ENCODE peak calls at places on chromosomes 16 and 17, in eight cellular contexts. One of them, this sample, is unnamed.

GRCh38 chr17:80443916-80444708 is 29.1 kb downstream of the ENDOV start:
- DNase-seq in stomach: no peak
- DNase-seq in H9: peak; percentile 65
- DNase-seq in ascending aorta: no peak
- DNase-seq in brain microvascular endothelial cell: no peak
- DNase-seq in IMR-90: no peak
- DNase-seq in ovary: no peak
- DNase-seq in A673: peak; percentile 43
- DNase-seq in this sample: no peak

GRCh38 chr17:66829883-66830282 is 5.0 kb upstream of the CACNG5 start:
- DNase-seq in H9: peak; percentile 59
- DNase-seq in stomach: no peak
- DNase-seq in A673: no peak
- DNase-seq in IMR-90: no peak
- DNase-seq in ovary: no peak
- DNase-seq in ascending aorta: no peak
- DNase-seq in brain microvascular endothelial cell: no peak
- DNase-seq in this sample: no peak

GRCh38 chr17:49616546-49617205 is 41.0 kb downstream of the NXPH3 start:
- DNase-seq in stomach: peak; percentile 52
- DNase-seq in IMR-90: no peak
- DNase-seq in A673: no peak
- DNase-seq in ovary: peak; percentile 70
- DNase-seq in brain microvascular endothelial cell: no peak
- DNase-seq in ascending aorta: no peak
- DNase-seq in H9: no peak
- DNase-seq in this sample: peak; percentile 75

GRCh38 chr16:81466351-81466960 is 21.8 kb downstream of the CMIP start:
- DNase-seq in stomach: no peak
- DNase-seq in H9: no peak
- DNase-seq in ascending aorta: no peak
- DNase-seq in IMR-90: peak; percentile 39
- DNase-seq in ovary: no peak
- DNase-seq in A673: no peak
- DNase-seq in brain microvascular endothelial cell: no peak
- DNase-seq in this sample: no peak

GRCh38 chr17:59437766-59438165 is 106.3 kb downstream of the YPEL2 start:
- DNase-seq in IMR-90: no peak
- DNase-seq in ovary: no peak
- DNase-seq in H9: no peak
- DNase-seq in A673: no peak
- DNase-seq in ascending aorta: no peak
- DNase-seq in stomach: no peak
- DNase-seq in brain microvascular endothelial cell: no peak
- DNase-seq in this sample: no peak

GRCh38 chr16:78677332-78677731 is 577.9 kb downstream of the WWOX start:
- DNase-seq in IMR-90: no peak
- DNase-seq in ascending aorta: no peak
- DNase-seq in H9: no peak
- DNase-seq in ovary: no peak
- DNase-seq in A673: no peak
- DNase-seq in brain microvascular endothelial cell: no peak
- DNase-seq in stomach: no peak
- DNase-seq in this sample: no peak

GRCh38 chr16:67431077-67431804 is at the start of gene HSD11B2:
- DNase-seq in brain microvascular endothelial cell: no peak
- DNase-seq in IMR-90: peak; percentile 45
- DNase-seq in stomach: peak; percentile 71
- DNase-seq in ovary: peak; percentile 63
- DNase-seq in A673: peak; percentile 68
- DNase-seq in ascending aorta: no peak
- DNase-seq in H9: peak; percentile 81
- DNase-seq in this sample: peak; percentile 76

GRCh38 chr16:62225675-62226074 is 189.4 kb upstream of the CDH8 start:
- DNase-seq in stomach: peak; percentile 72
- DNase-seq in ovary: no peak
- DNase-seq in A673: peak; percentile 97
- DNase-seq in brain microvascular endothelial cell: peak; percentile 7
- DNase-seq in H9: peak; percentile 91
- DNase-seq in IMR-90: no peak
- DNase-seq in ascending aorta: no peak
- DNase-seq in this sample: peak; percentile 68

GRCh38 chr16:84048871-84049270 is 6.3 kb upstream of the SLC38A8 start:
- DNase-seq in IMR-90: no peak
- DNase-seq in brain microvascular endothelial cell: no peak
- DNase-seq in ovary: no peak
- DNase-seq in A673: no peak
- DNase-seq in stomach: no peak
- DNase-seq in H9: no peak
- DNase-seq in ascending aorta: no peak
- DNase-seq in this sample: no peak

GRCh38 chr17:19867654-19868395 is at the start of gene ULK2:
- DNase-seq in ovary: peak; percentile 77
- DNase-seq in brain microvascular endothelial cell: peak; percentile 23
- DNase-seq in ascending aorta: no peak
- DNase-seq in stomach: peak; percentile 68
- DNase-seq in A673: peak; percentile 84
- DNase-seq in H9: peak; percentile 78
- DNase-seq in IMR-90: peak; percentile 69
- DNase-seq in this sample: peak; percentile 49

GRCh38 chr17:10635290-10635689 is 21.8 kb downstream of the MYH3 start:
- DNase-seq in brain microvascular endothelial cell: no peak
- DNase-seq in IMR-90: no peak
- DNase-seq in stomach: no peak
- DNase-seq in A673: no peak
- DNase-seq in H9: peak; percentile 72
- DNase-seq in ovary: no peak
- DNase-seq in ascending aorta: no peak
- DNase-seq in this sample: no peak

GRCh38 chr17:4230142-4230541 is 33.6 kb downstream of the ANKFY1 start:
- DNase-seq in ovary: peak; percentile 50
- DNase-seq in brain microvascular endothelial cell: peak; percentile 90
- DNase-seq in IMR-90: peak; percentile 97
- DNase-seq in ascending aorta: no peak
- DNase-seq in H9: no peak
- DNase-seq in stomach: no peak
- DNase-seq in A673: peak; percentile 50
- DNase-seq in this sample: peak; percentile 47

GRCh38 chr17:42809250-42809649 is 10.6 kb downstream of the CNTD1 start:
- DNase-seq in ovary: peak; percentile 65
- DNase-seq in IMR-90: peak; percentile 93
- DNase-seq in brain microvascular endothelial cell: no peak
- DNase-seq in stomach: no peak
- DNase-seq in H9: no peak
- DNase-seq in A673: no peak
- DNase-seq in ascending aorta: no peak
- DNase-seq in this sample: no peak

GRCh38 chr16:67148221-67148620 is 2.6 kb downstream of the B3GNT9 start:
- DNase-seq in ascending aorta: no peak
- DNase-seq in IMR-90: no peak
- DNase-seq in A673: no peak
- DNase-seq in ovary: no peak
- DNase-seq in brain microvascular endothelial cell: no peak
- DNase-seq in H9: no peak
- DNase-seq in stomach: no peak
- DNase-seq in this sample: no peak

GRCh38 chr17:65598711-65599110 is 37.3 kb upstream of the AXIN2 start:
- DNase-seq in ovary: no peak
- DNase-seq in brain microvascular endothelial cell: no peak
- DNase-seq in H9: no peak
- DNase-seq in stomach: no peak
- DNase-seq in A673: no peak
- DNase-seq in IMR-90: no peak
- DNase-seq in ascending aorta: no peak
- DNase-seq in this sample: no peak

GRCh38 chr17:4852504-4853075 is 19.4 kb downstream of the MINK1 start:
- DNase-seq in IMR-90: peak; percentile 78
- DNase-seq in ovary: no peak
- DNase-seq in stomach: no peak
- DNase-seq in ascending aorta: no peak
- DNase-seq in H9: no peak
- DNase-seq in brain microvascular endothelial cell: peak; percentile 16
- DNase-seq in A673: peak; percentile 63
- DNase-seq in this sample: no peak

GRCh38 chr17:38608648-38609047 is 2.9 kb upstream of the SRCIN1 start:
- DNase-seq in brain microvascular endothelial cell: no peak
- DNase-seq in ovary: no peak
- DNase-seq in A673: no peak
- DNase-seq in IMR-90: no peak
- DNase-seq in ascending aorta: no peak
- DNase-seq in H9: peak; percentile 69
- DNase-seq in stomach: peak; percentile 85
- DNase-seq in this sample: peak; percentile 27

GRCh38 chr17:9402590-9403199 is 172.9 kb downstream of the STX8 start:
- DNase-seq in brain microvascular endothelial cell: peak; percentile 25
- DNase-seq in ascending aorta: no peak
- DNase-seq in A673: peak; percentile 71
- DNase-seq in ovary: no peak
- DNase-seq in stomach: no peak
- DNase-seq in H9: peak; percentile 67
- DNase-seq in IMR-90: peak; percentile 23
- DNase-seq in this sample: no peak

GRCh38 chr17:21247859-21248258 is 5.4 kb downstream of the NATD1 start:
- DNase-seq in ascending aorta: no peak
- DNase-seq in stomach: no peak
- DNase-seq in H9: no peak
- DNase-seq in A673: no peak
- DNase-seq in brain microvascular endothelial cell: no peak
- DNase-seq in ovary: no peak
- DNase-seq in IMR-90: no peak
- DNase-seq in this sample: no peak

GRCh38 chr17:31442276-31442675 is 50.8 kb downstream of the RAB11FIP4 start:
- DNase-seq in brain microvascular endothelial cell: no peak
- DNase-seq in ovary: no peak
- DNase-seq in IMR-90: no peak
- DNase-seq in stomach: no peak
- DNase-seq in ascending aorta: no peak
- DNase-seq in A673: no peak
- DNase-seq in H9: no peak
- DNase-seq in this sample: no peak

GRCh38 chr17:15123593-15124590 is 141.2 kb downstream of the PMP22 start:
- DNase-seq in stomach: no peak
- DNase-seq in ascending aorta: no peak
- DNase-seq in H9: no peak
- DNase-seq in brain microvascular endothelial cell: peak; percentile 7
- DNase-seq in ovary: no peak
- DNase-seq in A673: no peak
- DNase-seq in IMR-90: peak; percentile 76
- DNase-seq in this sample: no peak

GRCh38 chr16:2968368-2968737 is 795 bp upstream of the PAQR4 start:
- DNase-seq in ascending aorta: no peak
- DNase-seq in ovary: no peak
- DNase-seq in stomach: no peak
- DNase-seq in brain microvascular endothelial cell: no peak
- DNase-seq in A673: peak; percentile 70
- DNase-seq in H9: no peak
- DNase-seq in IMR-90: no peak
- DNase-seq in this sample: no peak

GRCh38 chr17:15409721-15410247 is 57.6 kb downstream of the CDRT4 start:
- DNase-seq in ascending aorta: peak; percentile 15
- DNase-seq in A673: no peak
- DNase-seq in IMR-90: peak; percentile 98
- DNase-seq in brain microvascular endothelial cell: peak; percentile 85
- DNase-seq in ovary: peak; percentile 67
- DNase-seq in stomach: no peak
- DNase-seq in H9: no peak
- DNase-seq in this sample: peak; percentile 60

GRCh38 chr17:73356561-73357170 is 44.9 kb upstream of the CDC42EP4 start:
- DNase-seq in A673: no peak
- DNase-seq in ovary: no peak
- DNase-seq in H9: no peak
- DNase-seq in brain microvascular endothelial cell: no peak
- DNase-seq in IMR-90: no peak
- DNase-seq in ascending aorta: no peak
- DNase-seq in stomach: no peak
- DNase-seq in this sample: no peak
- H3K27ac ChIP-seq in A673: no peak overlapping the region
- H3K27ac ChIP-seq in ovary: no peak overlapping the region
- H3K27ac ChIP-seq in H9: no peak overlapping the region
- H3K27ac ChIP-seq in brain microvascular endothelial cell: no peak overlapping the region
- H3K27ac ChIP-seq in IMR-90: no peak overlapping the region
- H3K27ac ChIP-seq in ascending aorta: no peak overlapping the region
- H3K27ac ChIP-seq in stomach: no peak overlapping the region
- H3K27ac ChIP-seq in this sample: peak overlapping the region; percentile 62

GRCh38 chr17:33202011-33202410 is 91.1 kb downstream of the ASIC2 start:
- DNase-seq in ovary: no peak
- DNase-seq in ascending aorta: no peak
- DNase-seq in stomach: no peak
- DNase-seq in H9: peak; percentile 55
- DNase-seq in brain microvascular endothelial cell: no peak
- DNase-seq in A673: no peak
- DNase-seq in IMR-90: no peak
- DNase-seq in this sample: no peak
- TF ChIP-seq CTCF in ovary: no peak
- TF ChIP-seq CTCF in ascending aorta: no peak
- TF ChIP-seq CTCF in stomach: no peak
- TF ChIP-seq CTCF in H9: peak; percentile 24
- TF ChIP-seq CTCF in brain microvascular endothelial cell: no peak
- TF ChIP-seq CTCF in A673: no peak
- TF ChIP-seq CTCF in IMR-90: no peak
- TF ChIP-seq CTCF in this sample: no peak

DNA sequence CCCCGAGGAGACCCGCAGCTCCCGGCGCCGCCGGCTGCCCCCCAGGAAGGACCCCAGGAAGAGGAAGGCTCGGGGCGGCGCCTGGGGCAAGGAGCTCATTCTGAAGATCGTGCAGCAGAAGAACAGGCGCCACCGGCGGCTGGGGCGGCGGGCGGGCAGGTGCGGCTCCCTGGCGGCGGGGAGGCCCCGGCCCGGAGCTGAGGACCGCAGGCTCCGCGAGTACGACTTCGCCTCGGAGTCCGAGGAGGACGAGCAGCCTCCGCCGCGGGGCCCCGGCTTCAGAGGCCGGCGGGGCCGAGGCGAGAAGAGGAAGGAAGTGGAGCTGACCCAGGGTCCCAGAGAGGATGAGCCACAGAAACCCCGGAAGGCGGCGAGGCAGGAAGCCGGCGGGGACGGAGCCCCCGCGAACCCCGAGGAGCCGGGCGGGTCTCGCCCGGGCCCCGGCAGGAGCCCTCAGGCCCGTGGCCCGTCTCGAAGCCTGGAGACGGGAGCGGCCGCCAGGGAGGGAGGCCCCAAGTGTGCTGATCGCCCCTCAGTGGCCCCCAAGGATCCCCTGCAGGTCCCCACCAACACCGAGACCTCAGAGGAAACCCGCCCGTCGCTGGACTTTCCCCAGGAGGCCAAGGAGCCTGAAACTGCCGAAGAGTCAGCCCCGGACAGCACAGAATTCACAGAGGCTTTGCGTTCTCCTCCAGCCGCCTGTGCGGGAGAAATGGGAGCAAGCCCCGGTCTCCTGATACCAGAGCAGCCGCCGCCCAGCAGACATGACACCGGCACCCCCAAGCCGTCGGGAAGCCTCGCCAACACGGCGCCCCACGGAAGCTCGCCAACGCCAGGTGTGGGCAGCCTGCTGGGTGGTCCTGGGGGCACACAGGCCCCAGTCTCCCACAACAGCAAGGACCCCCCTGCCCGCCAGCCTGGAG is 22.3 kb upstream of the ZFPM1 start:
- DNase-seq in brain microvascular endothelial cell: peak; percentile 8
- DNase-seq in ascending aorta: no peak
- DNase-seq in stomach: no peak
- DNase-seq in IMR-90: no peak
- DNase-seq in ovary: no peak
- DNase-seq in A673: no peak
- DNase-seq in H9: peak; percentile 66
- DNase-seq in this sample: no peak
- H3K27ac ChIP-seq in brain microvascular endothelial cell: peak overlapping the region; percentile 29
- H3K27ac ChIP-seq in ascending aorta: peak overlapping the region; percentile 15
- H3K27ac ChIP-seq in stomach: peak overlapping the region; percentile 17
- H3K27ac ChIP-seq in IMR-90: no peak overlapping the region
- H3K27ac ChIP-seq in ovary: peak overlapping the region; percentile 15
- H3K27ac ChIP-seq in A673: no peak overlapping the region
- H3K27ac ChIP-seq in H9: no peak overlapping the region
- H3K27ac ChIP-seq in this sample: no peak overlapping the region

GRCh38 chr16:12257926-12258561 is 281.5 kb downstream of the SNX29 start:
- DNase-seq in brain microvascular endothelial cell: no peak
- DNase-seq in stomach: no peak
- DNase-seq in ascending aorta: no peak
- DNase-seq in H9: peak; percentile 57
- DNase-seq in A673: no peak
- DNase-seq in IMR-90: no peak
- DNase-seq in ovary: no peak
- DNase-seq in this sample: peak; percentile 34
- TF ChIP-seq CTCF in brain microvascular endothelial cell: no peak
- TF ChIP-seq CTCF in stomach: no peak
- TF ChIP-seq CTCF in ascending aorta: no peak
- TF ChIP-seq CTCF in H9: peak; percentile 43
- TF ChIP-seq CTCF in A673: no peak
- TF ChIP-seq CTCF in IMR-90: peak; percentile 6
- TF ChIP-seq CTCF in ovary: no peak
- TF ChIP-seq CTCF in this sample: no peak

This sample was measured in heart left ventricle.